ENCODE peak calls at places on chromosome 3, in seven cellular contexts. Z, V, G, W, T, I and U are unnamed samples.

GRCh38 chr3:43869491-43869890 is 178.8 kb downstream of the ABHD5 start:
- DNase-seq in Z (peak; percentile 34), V (no peak), G (no peak), W (no peak), T (no peak), I (no peak), U (no peak)

GRCh38 chr3:51706788-51707731 is at the start of gene GRM2:
- DNase-seq in Z (peak; percentile 14), V (peak; percentile 15), G (peak; percentile 52), W (no peak), T (peak; percentile 75), I (no peak), U (peak; percentile 38)

GRCh38 chr3:94162700-94163099 is 99.8 kb downstream of the NSUN3 start:
- DNase-seq in Z (peak; percentile 94), V (no peak), G (no peak), W (no peak), T (no peak), I (no peak), U (no peak)

GRCh38 chr3:87354399-87354798 is 78.0 kb upstream of the POU1F1 start:
- DNase-seq in Z (no peak), V (no peak), G (no peak), W (no peak), T (no peak), I (no peak), U (no peak)

GRCh38 chr3:197847866-197848401 is 56.9 kb downstream of the LRCH3 start:
- DNase-seq in Z (no peak), V (no peak), G (no peak), W (peak; percentile 8), T (no peak), I (peak; percentile 68), U (no peak)

GRCh38 chr3:190083631-190084030 is 37.1 kb downstream of the P3H2 start:
- DNase-seq in Z (no peak), V (no peak), G (no peak), W (no peak), T (no peak), I (no peak), U (no peak)

GRCh38 chr3:182795383-182795782 is 2.1 kb downstream of the ATP11B start:
- DNase-seq in Z (peak; percentile 78), V (peak; percentile 24), G (no peak), W (peak; percentile 48), T (no peak), I (peak; percentile 45), U (no peak)

GRCh38 chr3:177624523-177625495 is 427.5 kb upstream of the TBL1XR1 start:
- DNase-seq in Z (peak; percentile 72), V (peak; percentile 15), G (no peak), W (no peak), T (no peak), I (no peak), U (no peak)

GRCh38 chr3:47536221-47536891 is 22.8 kb upstream of the ELP6 start:
- DNase-seq in Z (no peak), V (no peak), G (no peak), W (no peak), T (no peak), I (no peak), U (no peak)

GRCh38 chr3:140501054-140501769 is 176.7 kb upstream of the TRIM42 start:
- DNase-seq in Z (no peak), V (no peak), G (no peak), W (no peak), T (no peak), I (no peak), U (no peak)

GRCh38 chr3:152646004-152646403 is 188.9 kb upstream of the P2RY1 start:
- DNase-seq in Z (no peak), V (no peak), G (no peak), W (no peak), T (no peak), I (no peak), U (no peak)

GRCh38 chr3:66418432-66419052 is 82.3 kb downstream of the LRIG1 start:
- DNase-seq in Z (no peak), V (no peak), G (no peak), W (no peak), T (no peak), I (no peak), U (no peak)

GRCh38 chr3:16503191-16503776 is 10.2 kb downstream of the RFTN1 start:
- DNase-seq in Z (no peak), V (no peak), G (no peak), W (no peak), T (no peak), I (no peak), U (no peak)

GRCh38 chr3:104564045-104564643 is 802.6 kb upstream of the ALCAM start:
- DNase-seq in Z (peak; percentile 92), V (peak; percentile 45), G (peak; percentile 5), W (peak; percentile 53), T (no peak), I (no peak), U (peak; percentile 11)

GRCh38 chr3:178669046-178669445 is 132.8 kb downstream of the KCNMB2 start:
- DNase-seq in Z (no peak), V (no peak), G (no peak), W (no peak), T (no peak), I (no peak), U (no peak)

GRCh38 chr3:115800489-115801080 is 177.3 kb downstream of the GAP43 start:
- DNase-seq in Z (peak; percentile 97), V (no peak), G (no peak), W (no peak), T (no peak), I (no peak), U (no peak)

GRCh38 chr3:184752361-184752760 is 40.5 kb upstream of the MAGEF1 start:
- DNase-seq in Z (no peak), V (no peak), G (no peak), W (no peak), T (no peak), I (no peak), U (no peak)

GRCh38 chr3:127637971-127638370 is 9.0 kb downstream of the PODXL2 start:
- DNase-seq in Z (no peak), V (no peak), G (no peak), W (no peak), T (no peak), I (no peak), U (no peak)

GRCh38 chr3:32154180-32154579 is 47.8 kb downstream of the GPD1L start:
- DNase-seq in Z (peak; percentile 30), V (no peak), G (no peak), W (no peak), T (no peak), I (no peak), U (no peak)

GRCh38 chr3:104825116-104825515 is 541.6 kb upstream of the ALCAM start:
- DNase-seq in Z (no peak), V (no peak), G (no peak), W (no peak), T (no peak), I (no peak), U (no peak)

GRCh38 chr3:65883614-65884013 is 155.1 kb downstream of the MAGI1 start:
- DNase-seq in Z (peak; percentile 23), V (no peak), G (no peak), W (no peak), T (no peak), I (no peak), U (no peak)

GRCh38 chr3:46406786-46407611 is at the start of the genes CCR5AS and CCRL2:
- DNase-seq in Z (peak; percentile 86), V (no peak), G (no peak), W (peak; percentile 40), T (peak; percentile 77), I (peak; percentile 57), U (no peak)

GRCh38 chr3:13698498-13698897 is 149.6 kb downstream of the FBLN2 start:
- DNase-seq in Z (no peak), V (no peak), G (no peak), W (no peak), T (no peak), I (no peak), U (no peak)

GRCh38 chr3:18111702-18112311 is 313.3 kb downstream of the SATB1 start:
- DNase-seq in Z (peak; percentile 24), V (no peak), G (peak; percentile 31), W (no peak), T (no peak), I (peak; percentile 19), U (no peak)

GRCh38 chr3:58074997-58075396 is 66.8 kb downstream of the FLNB start:
- DNase-seq in Z (no peak), V (no peak), G (no peak), W (peak; percentile 5), T (no peak), I (no peak), U (no peak)

GRCh38 chr3:184229424-184230080 is at the start of gene VWA5B2:
- DNase-seq in Z (peak; percentile 80), V (peak; percentile 63), G (no peak), W (peak; percentile 73), T (no peak), I (peak; percentile 97), U (no peak)

GRCh38 chr3:127070776-127071175 is 87.9 kb downstream of the PLXNA1 start:
- DNase-seq in Z (no peak), V (no peak), G (no peak), W (no peak), T (no peak), I (no peak), U (no peak)